ENCODE peak calls at places on chromosomes 3 and 15, in four cellular contexts. K is A549, A is HepG2, J is K562. G is an unnamed sample.

GRCh38 chr3:189936210-189936609 is 184.5 kb downstream of the P3H2 start:
- DNase-seq in K (no peak), A (no peak), J (no peak), G (no peak)

GRCh38 chr15:31270767-31271166 is 55.9 kb upstream of the KLF13 start:
- DNase-seq in K (no peak), A (no peak), J (peak; percentile 42), G (peak; percentile 57)

GRCh38 chr3:151282921-151283320 is 4.6 kb upstream of the P2RY14 start:
- DNase-seq in K (peak; percentile 60), A (peak; percentile 60), J (peak; percentile 47), G (no peak)

GRCh38 chr3:9779197-9779596 is 9.4 kb upstream of the CAMK1 start:
- DNase-seq in K (no peak), A (no peak), J (no peak), G (no peak)

GRCh38 chr3:187736418-187736871 is 8.8 kb downstream of the BCL6 start:
- DNase-seq in K (no peak), A (no peak), J (no peak), G (no peak)

GRCh38 chr3:197749601-197750395 is at the start of gene FYTTD1:
- DNase-seq in K (peak; percentile 77), A (peak; percentile 50), J (peak; percentile 93), G (peak; percentile 74)

GRCh38 chr15:85581495-85581894 is 201.1 kb downstream of the AKAP13 start:
- DNase-seq in K (no peak), A (no peak), J (no peak), G (no peak)

GRCh38 chr3:62065985-62066693 is 307.2 kb downstream of the FEZF2 start:
- DNase-seq in K (no peak), A (no peak), J (no peak), G (no peak)

GRCh38 chr3:73542127-73542526 is 82.6 kb downstream of the PDZRN3 start:
- DNase-seq in K (no peak), A (no peak), J (no peak), G (peak; percentile 53)

GRCh38 chr15:68508485-68509189 is 70.2 kb upstream of the CORO2B start:
- DNase-seq in K (no peak), A (no peak), J (no peak), G (no peak)

GRCh38 chr3:84980011-84980410 is 21.2 kb downstream of the CADM2 start:
- DNase-seq in K (no peak), A (no peak), J (no peak), G (no peak)

GRCh38 chr3:9022305-9022985 is 59.2 kb upstream of the RAD18 start:
- DNase-seq in K (no peak), A (no peak), J (no peak), G (no peak)

GRCh38 chr15:94205366-94205765 is 26.0 kb upstream of the MCTP2 start:
- DNase-seq in K (no peak), A (no peak), J (no peak), G (no peak)

GRCh38 chr15:29945943-29946591 is 123.8 kb upstream of the TJP1 start:
- DNase-seq in K (no peak), A (no peak), J (no peak), G (no peak)

GRCh38 chr15:32802296-32802936 is 84.6 kb downstream of the GREM1 start:
- DNase-seq in K (no peak), A (no peak), J (no peak), G (no peak)

GRCh38 chr3:27253831-27254230 is 115.4 kb downstream of the NEK10 start:
- DNase-seq in K (peak; percentile 32), A (peak; percentile 25), J (no peak), G (peak; percentile 57)

GRCh38 chr3:47359283-47359682 is 21.5 kb upstream of the PTPN23 start:
- DNase-seq in K (no peak), A (no peak), J (no peak), G (no peak)

GRCh38 chr3:165188452-165188851 is 7.7 kb downstream of the SLITRK3 start:
- DNase-seq in K (no peak), A (no peak), J (no peak), G (no peak)

GRCh38 chr3:73399106-73399505 is 225.6 kb downstream of the PDZRN3 start:
- DNase-seq in K (no peak), A (no peak), J (no peak), G (no peak)

GRCh38 chr15:81859737-81860516 is 185.9 kb downstream of the MEX3B start:
- DNase-seq in K (no peak), A (no peak), J (no peak), G (no peak)

GRCh38 chr15:95693917-95694316 is 636.6 kb upstream of the NR2F2 start:
- DNase-seq in K (no peak), A (no peak), J (no peak), G (no peak)

GRCh38 chr3:175193815-175194518 is 334.8 kb downstream of the NAALADL2 start:
- DNase-seq in K (no peak), A (no peak), J (no peak), G (no peak)

GRCh38 chr15:70258369-70259029 is 160.8 kb upstream of the TLE3 start:
- DNase-seq in K (no peak), A (no peak), J (no peak), G (no peak)

GRCh38 chr15:33068531-33068990 is 126.0 kb downstream of the FMN1 start:
- DNase-seq in K (peak; percentile 64), A (peak; percentile 6), J (no peak), G (no peak)

DNA sequence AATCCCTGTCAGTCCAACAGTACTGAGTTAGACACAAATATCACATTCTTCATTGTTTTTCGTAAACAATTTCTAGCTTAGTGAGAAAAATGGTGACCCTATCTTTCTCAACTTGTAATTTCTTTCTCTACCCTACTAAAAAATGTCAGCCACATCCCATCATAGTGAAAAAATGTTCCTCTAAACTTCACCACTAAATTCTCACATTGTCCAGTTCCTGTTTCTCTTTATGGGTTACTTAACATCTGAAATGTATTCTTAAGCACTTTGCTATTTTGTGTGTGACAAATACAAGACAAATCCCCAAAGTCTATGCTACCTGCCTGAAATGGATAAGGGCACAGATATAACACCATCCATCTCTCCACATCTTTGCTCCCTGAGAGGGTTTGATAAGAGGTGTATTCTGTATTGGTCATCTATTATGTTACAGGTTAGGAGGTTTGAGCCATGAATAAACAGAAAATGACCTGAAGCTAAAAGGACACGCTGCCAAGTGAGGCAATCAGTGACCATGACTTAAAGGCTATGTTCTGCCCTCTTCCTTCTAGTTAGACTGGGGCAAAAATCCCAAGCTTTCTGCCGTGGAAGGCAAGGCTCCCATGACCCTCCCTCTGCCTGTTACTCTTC is 118.2 kb downstream of the GADL1 start:
- DNase-seq in K (no peak), A (no peak), J (no peak), G (no peak)
- TF ChIP-seq NR3C1 in K (no peak), A (no peak), J (no peak), G (no peak)

GRCh38 chr3:167106456-167106855 is 273.6 kb downstream of the ZBBX start:
- DNase-seq in K (no peak), A (no peak), J (no peak), G (no peak)
- TF ChIP-seq USF2 in K (no peak), A (no peak), J (no peak), G (no peak)

GRCh38 chr3:77072232-77072631 is 32.3 kb downstream of the ROBO2 start:
- DNase-seq in K (no peak), A (no peak), J (no peak), G (no peak)
- TF ChIP-seq NR3C1 in K (no peak), A (no peak), J (no peak), G (no peak)

DNA sequence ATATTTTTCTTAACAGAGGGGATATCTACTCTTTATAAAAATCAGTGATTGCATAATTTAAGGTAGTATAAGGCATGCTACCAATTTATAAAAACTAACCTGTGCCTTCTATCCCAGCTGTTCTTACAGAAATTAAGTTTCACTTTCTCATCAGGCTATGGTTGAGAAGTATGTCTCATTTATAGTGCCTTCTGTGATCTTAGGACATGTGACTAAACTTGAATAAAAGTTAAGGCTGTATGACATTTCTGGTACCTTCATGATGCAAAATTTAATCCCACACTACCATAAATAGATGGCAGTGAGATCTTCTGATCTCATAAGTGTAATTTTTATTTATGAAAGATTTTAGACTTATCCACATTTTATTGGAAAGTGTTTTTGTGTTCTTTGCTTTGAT is 12.6 kb downstream of the TIPARP start:
- DNase-seq in K (no peak), A (no peak), J (no peak), G (no peak)
- TF ChIP-seq USF2 in K (no peak), A (no peak), J (no peak), G (no peak)

GRCh38 chr3:168094580-168094876 is 1.2 kb downstream of the GOLIM4 start:
- DNase-seq in K (no peak), A (no peak), J (no peak), G (peak; percentile 52)

GRCh38 chr3:168093790-168094189 is 1.9 kb downstream of the GOLIM4 start:
- DNase-seq in K (no peak), A (no peak), J (no peak), G (no peak)

GRCh38 chr3:168091961-168092360 is 3.8 kb downstream of the GOLIM4 start:
- DNase-seq in K (no peak), A (peak; percentile 41), J (no peak), G (no peak)

GRCh38 chr3:168094877-168095610 is 680 bp downstream of the GOLIM4 start:
- DNase-seq in K (peak; percentile 44), A (peak; percentile 75), J (peak; percentile 55), G (peak; percentile 66)

GRCh38 chr3:168093229-168093628 is 2.5 kb downstream of the GOLIM4 start:
- DNase-seq in K (no peak), A (no peak), J (no peak), G (no peak)
- TF ChIP-seq NR3C1 in K (no peak), A (no peak), J (no peak), G (no peak)

GRCh38 chr3:37240170-37240945 is 66.0 kb upstream of the LRRFIP2 start:
- DNase-seq in K (no peak), A (no peak), J (no peak), G (no peak)
- TF ChIP-seq USF2 in K (no peak), A (no peak), J (no peak), G (no peak)

GRCh38 chr3:36603423-36603822 is 160.9 kb downstream of the DCLK3 start:
- DNase-seq in K (no peak), A (no peak), J (no peak), G (no peak)

GRCh38 chr3:36606871-36607765 is 157.2 kb downstream of the DCLK3 start:
- DNase-seq in K (no peak), A (no peak), J (no peak), G (no peak)
- TF ChIP-seq NR3C1 in K (no peak), A (no peak), J (no peak), G (no peak)

GRCh38 chr3:22980346-22980745 is 222.8 kb upstream of the UBE2E2 start:
- DNase-seq in K (no peak), A (no peak), J (no peak), G (no peak)
- TF ChIP-seq USF2 in K (no peak), A (no peak), J (no peak), G (no peak)

GRCh38 chr3:185448107-185448506 is 50.7 kb downstream of the TMEM41A start:
- DNase-seq in K (no peak), A (no peak), J (no peak), G (no peak)
- TF ChIP-seq NR3C1 in K (no peak), A (no peak), J (no peak), G (no peak)

G was measured in WTC11.